ENCODE peak calls at places on chromosomes 13 and 19, in six cellular contexts. Z is colonic mucosa, C is stomach, V is fibroblast of lung, K is GM12865, G is mucosa of descending colon. B is an unnamed sample.

GRCh38 chr19:47161876-47162489 is 31.3 kb downstream of the SAE1 start:
- DNase-seq in Z (no peak), C (no peak), V (peak), K (no peak), G (no peak), B (no peak)

GRCh38 chr13:111166882-111167281 is 51.8 kb downstream of the ARHGEF7 start:
- DNase-seq in Z (no peak), C (no peak), V (no peak), K (peak), G (no peak), B (no peak)

GRCh38 chr13:28425796-28426195 is 69.1 kb downstream of the FLT1 start:
- DNase-seq in Z (no peak), C (no peak), V (no peak), K (no peak), G (no peak), B (no peak)

GRCh38 chr19:8631425-8631819 is 989 bp downstream of the NFILZ start:
- DNase-seq in Z (peak), C (no peak), V (peak), K (no peak), G (peak), B (no peak)

GRCh38 chr19:48630289-48631036 is 6.7 kb downstream of the DBP start:
- DNase-seq in Z (peak), C (peak), V (peak), K (no peak), G (peak), B (no peak)

GRCh38 chr13:48731957-48732569 is 78.3 kb downstream of the CYSLTR2 start:
- DNase-seq in Z (peak), C (peak), V (no peak), K (peak), G (peak), B (peak)

GRCh38 chr13:92433963-92434362 is 792.6 kb upstream of the GPC6 start:
- DNase-seq in Z (no peak), C (no peak), V (no peak), K (no peak), G (no peak), B (no peak)

GRCh38 chr19:5037936-5038335 is 69.0 kb downstream of the KDM4B start:
- DNase-seq in Z (no peak), C (no peak), V (no peak), K (no peak), G (no peak), B (no peak)

GRCh38 chr13:96552523-96552922 is 441.8 kb downstream of the OXGR1 start:
- DNase-seq in Z (no peak), C (no peak), V (no peak), K (no peak), G (no peak), B (no peak)

GRCh38 chr19:36418287-36419001 is at the start of gene ZFP82:
- DNase-seq in Z (peak), C (peak), V (peak), K (peak), G (peak), B (no peak)

GRCh38 chr13:113076681-113077401 is 28.8 kb upstream of the F7 start:
- DNase-seq in Z (no peak), C (no peak), V (no peak), K (no peak), G (no peak), B (no peak)

GRCh38 chr13:75787249-75787940 is 151.3 kb downstream of the LMO7 start:
- DNase-seq in Z (no peak), C (no peak), V (no peak), K (no peak), G (no peak), B (no peak)

DNA sequence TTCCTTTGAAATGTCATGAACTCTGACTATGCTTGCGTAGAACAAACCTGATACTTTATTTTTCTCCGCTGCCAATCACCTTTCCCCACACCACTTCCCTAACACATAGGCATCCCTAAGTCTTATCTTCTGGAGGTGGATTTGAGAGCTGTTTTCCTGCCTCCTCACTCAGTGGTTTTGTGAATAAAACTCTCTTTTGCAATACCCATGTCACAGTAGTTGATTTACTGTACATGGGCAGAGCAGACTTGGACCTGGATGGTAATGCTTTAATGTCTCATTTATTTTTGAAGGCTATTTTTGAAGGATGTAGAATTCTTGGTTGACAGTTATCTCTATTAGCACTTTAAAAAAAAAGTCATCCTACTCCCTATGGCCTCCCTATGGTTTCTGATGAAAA is 881.8 kb downstream of the SLITRK5 start:
- DNase-seq in Z (no peak), C (no peak), V (no peak), K (no peak), G (no peak), B (no peak)
- TF ChIP-seq CTCF in Z (no peak), C (no peak), V (no peak), K (no peak), G (no peak), B (no peak)

GRCh38 chr13:79060216-79060615 is 345.8 kb downstream of the RBM26 start:
- DNase-seq in Z (no peak), C (no peak), V (no peak), K (no peak), G (no peak), B (no peak)
- TF ChIP-seq CTCF in Z (no peak), C (no peak), V (no peak), K (no peak), G (no peak), B (no peak)

GRCh38 chr19:19444694-19445155 is 39.2 kb downstream of the GATAD2A start:
- DNase-seq in Z (no peak), C (peak), V (no peak), K (peak), G (peak), B (no peak)

GRCh38 chr19:19446655-19447437 is 41.4 kb downstream of the GATAD2A start:
- DNase-seq in Z (no peak), C (no peak), V (no peak), K (no peak), G (peak), B (no peak)

GRCh38 chr19:19445911-19446361 is 40.5 kb downstream of the GATAD2A start:
- DNase-seq in Z (no peak), C (no peak), V (no peak), K (peak), G (peak), B (no peak)

GRCh38 chr19:19443902-19444693 is 38.6 kb downstream of the GATAD2A start:
- DNase-seq in Z (no peak), C (no peak), V (no peak), K (peak), G (peak), B (no peak)

DNA sequence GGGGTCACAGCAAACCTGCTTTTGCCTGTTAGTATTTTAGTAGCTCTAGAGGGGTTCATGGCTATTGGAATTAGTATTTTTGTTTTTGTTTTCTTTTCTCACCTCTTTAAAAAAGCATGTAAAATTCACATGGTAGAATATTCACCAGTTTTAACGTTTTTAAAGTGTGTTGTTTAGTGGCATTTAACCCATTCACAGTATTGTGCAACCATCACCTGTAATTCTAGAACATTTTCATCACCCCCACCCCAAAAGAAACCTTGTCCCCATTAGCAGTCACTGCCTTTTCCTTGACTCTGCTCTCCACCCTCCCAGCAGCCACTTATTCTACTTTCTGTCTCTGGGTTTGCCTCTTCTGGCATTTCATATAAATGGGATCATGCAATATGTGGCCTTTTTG is 39.8 kb downstream of the GATAD2A start:
- DNase-seq in Z (no peak), C (no peak), V (no peak), K (no peak), G (no peak), B (no peak)
- TF ChIP-seq CTCF in Z (no peak), C (no peak), V (no peak), K (no peak), G (no peak), B (no peak)

GRCh38 chr19:2425622-2426581 is 1.5 kb downstream of the TIMM13 start:
- DNase-seq in Z (no peak), C (no peak), V (no peak), K (no peak), G (no peak), B (no peak)

GRCh38 chr19:2423913-2424685 is 3.3 kb downstream of the TIMM13 start:
- DNase-seq in Z (no peak), C (no peak), V (no peak), K (no peak), G (no peak), B (no peak)

GRCh38 chr19:2426661-2427322 is 594 bp downstream of the TIMM13 start:
- DNase-seq in Z (peak), C (peak), V (peak), K (peak), G (peak), B (peak)

GRCh38 chr19:2422951-2423880 is 4.2 kb downstream of the TIMM13 start:
- DNase-seq in Z (no peak), C (no peak), V (peak), K (peak), G (no peak), B (no peak)

GRCh38 chr19:2424686-2425621 is 2.4 kb downstream of the TIMM13 start:
- DNase-seq in Z (no peak), C (peak), V (peak), K (no peak), G (no peak), B (no peak)
- TF ChIP-seq CTCF in Z (no peak), C (no peak), V (peak), K (no peak), G (no peak), B (no peak)

GRCh38 chr19:19064811-19065745 is 1.3 kb downstream of the SLC25A42 start:
- DNase-seq in Z (peak), C (no peak), V (no peak), K (peak), G (peak), B (peak)

GRCh38 chr19:19061491-19061890 is 2.3 kb upstream of the SLC25A42 start:
- DNase-seq in Z (no peak), C (peak), V (no peak), K (no peak), G (peak), B (no peak)

GRCh38 chr19:19063183-19064097 is at the start of gene SLC25A42:
- DNase-seq in Z (peak), C (peak), V (peak), K (peak), G (peak), B (peak)

GRCh38 chr19:19062454-19063182 is 1.2 kb upstream of the SLC25A42 start:
- DNase-seq in Z (no peak), C (no peak), V (peak), K (no peak), G (no peak), B (peak)

GRCh38 chr19:19064098-19064722 is 416 bp downstream of the SLC25A42 start:
- DNase-seq in Z (peak), C (no peak), V (no peak), K (peak), G (no peak), B (no peak)
- TF ChIP-seq CTCF in Z (no peak), C (no peak), V (peak), K (peak), G (no peak), B (no peak)

DNA sequence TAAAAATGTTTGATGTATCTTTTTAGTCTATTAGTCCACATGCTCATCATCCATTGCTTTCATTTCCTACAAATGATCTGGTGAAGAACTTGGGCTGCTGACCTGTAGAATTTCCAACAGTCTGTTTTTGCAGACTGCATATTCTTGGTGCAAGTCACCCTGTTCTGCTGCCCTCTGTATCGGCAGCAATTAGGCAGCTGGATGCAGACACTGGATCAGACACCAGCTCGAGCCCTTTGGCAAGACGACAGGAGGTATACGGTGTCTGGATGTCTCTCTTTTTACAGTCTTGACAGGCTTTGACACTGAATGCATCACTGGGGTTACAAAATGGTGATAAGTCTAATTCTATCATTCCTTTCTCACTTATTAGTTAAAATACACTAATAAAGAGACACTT is 21.8 kb downstream of the MTRF1 start:
- DNase-seq in Z (no peak), C (no peak), V (no peak), K (no peak), G (no peak), B (no peak)
- TF ChIP-seq CTCF in Z (no peak), C (no peak), V (no peak), K (no peak), G (no peak), B (no peak)

GRCh38 chr19:17726136-17726741 is 7.0 kb downstream of the MAP1S start:
- DNase-seq in Z (no peak), C (no peak), V (no peak), K (no peak), G (no peak), B (no peak)
- TF ChIP-seq CTCF in Z (no peak), C (no peak), V (no peak), K (no peak), G (no peak), B (no peak)

DNA sequence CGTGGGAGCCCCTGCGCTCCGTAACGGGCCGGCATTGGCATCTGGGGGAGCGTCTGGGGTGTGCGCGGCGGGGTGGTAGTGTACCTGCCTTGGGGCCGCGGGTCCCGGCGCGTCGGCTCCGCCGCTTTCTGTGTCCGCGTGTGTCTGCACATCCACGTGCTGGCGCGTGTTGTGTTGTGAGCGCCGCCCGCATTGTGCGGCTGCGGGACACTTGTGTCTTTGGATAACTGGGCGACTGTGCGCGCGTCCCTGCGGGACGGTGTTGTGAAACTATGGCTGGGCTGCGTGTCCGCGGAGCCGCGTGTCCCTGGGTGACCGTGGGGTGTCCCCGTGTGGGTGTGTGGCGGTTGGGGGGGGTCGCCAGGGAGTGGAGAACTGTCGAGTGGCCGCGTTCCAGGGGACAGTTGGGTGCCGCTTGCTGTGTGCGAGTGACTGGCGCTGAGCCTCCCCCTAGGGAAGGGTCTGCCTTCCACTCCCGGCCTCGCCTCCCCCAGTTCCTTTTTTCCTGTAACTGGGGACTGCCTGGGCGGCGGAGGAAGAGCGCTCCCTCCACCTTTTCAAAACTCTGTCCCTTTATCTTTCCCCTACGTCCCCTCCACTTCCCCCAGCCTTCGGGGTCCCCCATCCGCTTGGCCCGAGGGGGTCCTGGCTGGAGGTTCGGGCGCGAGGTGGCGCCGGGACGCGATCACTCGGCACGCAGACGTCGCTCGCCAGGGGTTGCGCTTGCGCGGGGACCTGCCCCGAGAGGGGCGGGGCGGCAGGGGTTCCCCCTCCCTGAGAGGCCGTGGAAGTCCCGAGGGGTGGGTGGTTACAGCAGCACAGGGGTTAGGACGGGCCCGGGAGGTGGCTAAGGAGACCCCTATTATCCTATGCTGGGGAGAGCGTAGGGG is 5.6 kb upstream of the NFIC start:
- DNase-seq in Z (peak), C (peak), V (no peak), K (peak), G (peak), B (no peak)
- TF ChIP-seq CTCF in Z (no peak), C (no peak), V (peak), K (no peak), G (no peak), B (no peak)

B was measured in Calu3.